ENCODE peak calls at places on chromosome 3, in four cellular contexts. M is WERI-Rb-1, E is AG04450, W is cardiac muscle cell. Z is an unnamed sample.
A peak's percentile ranks its signal among the peaks of the same experiment; 100 is the strongest.

GRCh38 chr3:115549111-115549510 is 74.2 kb upstream of the GAP43 start:
- DNase-seq in M (no peak), E (no peak), W (no peak), Z (no peak)

GRCh38 chr3:45261333-45262110 is 35.4 kb upstream of the TMEM158 start:
- DNase-seq in M (no peak), E (no peak), W (no peak), Z (no peak)

GRCh38 chr3:72234394-72234793 is 449.4 kb upstream of the PROK2 start:
- DNase-seq in M (no peak), E (peak; percentile 30), W (no peak), Z (no peak)

GRCh38 chr3:58164916-58165821 is 45.6 kb downstream of the DNASE1L3 start:
- DNase-seq in M (no peak), E (no peak), W (peak; percentile 52), Z (no peak)

GRCh38 chr3:187831125-187832051 is 86.1 kb upstream of the BCL6 start:
- DNase-seq in M (no peak), E (no peak), W (no peak), Z (no peak)

GRCh38 chr3:97662808-97663207 is 101.8 kb upstream of the ARL6 start:
- DNase-seq in M (no peak), E (no peak), W (no peak), Z (no peak)

GRCh38 chr3:89000886-89001285 is 106.5 kb upstream of the EPHA3 start:
- DNase-seq in M (no peak), E (no peak), W (peak; percentile 9), Z (no peak)

GRCh38 chr3:100103558-100104441 is 10.5 kb downstream of the FILIP1L start:
- DNase-seq in M (no peak), E (peak; percentile 72), W (no peak), Z (no peak)

GRCh38 chr3:130787422-130788068 is 40.9 kb upstream of the PIK3R4 start:
- DNase-seq in M (peak; percentile 14), E (no peak), W (peak; percentile 38), Z (no peak)

GRCh38 chr3:38645601-38646000 is 3.9 kb downstream of the SCN5A start:
- DNase-seq in M (no peak), E (no peak), W (peak; percentile 61), Z (no peak)

GRCh38 chr3:58564456-58565160 is 12.6 kb downstream of the FAM107A start:
- DNase-seq in M (no peak), E (peak; percentile 11), W (no peak), Z (no peak)

GRCh38 chr3:129738189-129738588 is 131.7 kb upstream of the PLXND1 start:
- DNase-seq in M (no peak), E (no peak), W (no peak), Z (no peak)

GRCh38 chr3:87088984-87089841 is 98.3 kb upstream of the VGLL3 start:
- DNase-seq in M (peak; percentile 33), E (peak; percentile 46), W (no peak), Z (no peak)

GRCh38 chr3:11739712-11740111 is 96.0 kb upstream of the VGLL4 start:
- DNase-seq in M (no peak), E (no peak), W (no peak), Z (no peak)

DNA sequence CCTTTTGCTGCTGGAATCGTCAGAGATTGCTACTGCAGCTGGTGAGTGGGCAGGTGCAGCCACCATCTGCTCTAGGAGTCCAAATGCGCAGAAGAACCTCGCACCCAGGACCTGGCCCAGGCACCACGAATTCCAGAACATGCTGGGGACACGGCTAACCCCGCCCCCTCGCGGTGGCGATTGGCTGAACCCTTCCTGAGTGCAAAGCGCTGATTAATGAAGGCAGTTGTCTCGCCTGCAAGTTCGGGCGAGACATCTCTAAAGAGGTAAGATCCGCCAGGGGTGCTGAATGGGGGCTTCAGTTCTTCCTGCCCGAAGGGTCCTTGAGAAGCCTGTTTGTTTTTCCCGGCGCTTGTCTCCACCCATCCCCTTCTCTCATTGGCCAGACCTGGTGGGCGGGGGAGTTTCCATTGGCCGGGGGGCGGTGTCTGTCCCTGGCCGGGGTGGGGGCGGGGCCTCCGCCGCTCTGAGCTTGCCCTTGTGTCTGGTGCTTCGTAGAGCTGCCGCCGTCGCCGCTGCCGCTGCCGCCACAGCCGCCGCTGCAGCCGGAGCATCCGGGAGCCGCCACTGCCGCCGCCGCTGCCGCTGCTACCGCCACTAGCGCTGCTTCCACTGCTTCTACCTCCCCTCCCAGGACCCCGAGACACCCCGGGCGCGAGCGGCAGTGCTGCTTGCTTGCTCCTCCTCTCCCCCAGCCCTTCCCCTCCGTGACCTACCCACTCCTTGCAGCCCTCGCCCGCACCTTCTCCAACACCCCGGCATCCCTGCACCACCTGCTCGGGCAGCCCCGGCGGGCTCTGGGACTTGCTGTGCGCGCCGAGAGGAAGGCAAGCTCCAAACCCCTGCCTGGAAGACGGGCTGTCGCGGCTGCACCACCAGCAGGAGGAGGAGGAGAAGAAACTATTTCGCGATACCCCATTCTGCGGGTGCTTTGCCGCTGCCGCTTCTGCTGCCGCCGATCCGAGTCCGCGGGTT is at the start of gene CADM2:
- DNase-seq in M (peak; percentile 94), E (no peak), W (peak; percentile 95), Z (peak; percentile 89)
- TF ChIP-seq CTCF in M (peak; percentile 23), E (no peak), W (no peak), Z (no peak)

GRCh38 chr3:69426905-69427304 is 41.0 kb upstream of the FRMD4B start:
- DNase-seq in M (no peak), E (no peak), W (no peak), Z (no peak)
- TF ChIP-seq CTCF in M (no peak), E (peak; percentile 15), W (peak; percentile 25), Z (peak; percentile 21)

DNA sequence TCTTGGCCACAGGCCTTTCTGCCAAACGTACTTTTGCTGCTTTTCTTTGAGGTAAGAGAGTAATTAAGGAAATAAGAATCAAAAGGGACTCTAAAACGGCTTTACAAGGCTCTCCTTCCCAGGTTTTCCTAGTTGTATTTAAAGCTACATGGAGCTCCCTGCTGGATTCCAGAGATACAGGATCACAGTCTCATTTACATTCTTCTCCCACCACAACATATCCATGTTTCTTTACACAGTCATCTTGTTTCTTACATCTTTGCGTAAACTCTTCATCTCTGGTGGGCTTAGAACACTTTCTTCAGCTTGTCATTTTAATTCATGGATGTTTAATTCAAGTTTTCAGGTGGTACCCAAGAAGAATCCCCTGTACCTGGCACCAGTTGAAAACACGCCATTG is 117.6 kb upstream of the BFSP2 start:
- DNase-seq in M (no peak), E (peak; percentile 56), W (no peak), Z (no peak)
- TF ChIP-seq CTCF in M (no peak), E (no peak), W (no peak), Z (no peak)

DNA sequence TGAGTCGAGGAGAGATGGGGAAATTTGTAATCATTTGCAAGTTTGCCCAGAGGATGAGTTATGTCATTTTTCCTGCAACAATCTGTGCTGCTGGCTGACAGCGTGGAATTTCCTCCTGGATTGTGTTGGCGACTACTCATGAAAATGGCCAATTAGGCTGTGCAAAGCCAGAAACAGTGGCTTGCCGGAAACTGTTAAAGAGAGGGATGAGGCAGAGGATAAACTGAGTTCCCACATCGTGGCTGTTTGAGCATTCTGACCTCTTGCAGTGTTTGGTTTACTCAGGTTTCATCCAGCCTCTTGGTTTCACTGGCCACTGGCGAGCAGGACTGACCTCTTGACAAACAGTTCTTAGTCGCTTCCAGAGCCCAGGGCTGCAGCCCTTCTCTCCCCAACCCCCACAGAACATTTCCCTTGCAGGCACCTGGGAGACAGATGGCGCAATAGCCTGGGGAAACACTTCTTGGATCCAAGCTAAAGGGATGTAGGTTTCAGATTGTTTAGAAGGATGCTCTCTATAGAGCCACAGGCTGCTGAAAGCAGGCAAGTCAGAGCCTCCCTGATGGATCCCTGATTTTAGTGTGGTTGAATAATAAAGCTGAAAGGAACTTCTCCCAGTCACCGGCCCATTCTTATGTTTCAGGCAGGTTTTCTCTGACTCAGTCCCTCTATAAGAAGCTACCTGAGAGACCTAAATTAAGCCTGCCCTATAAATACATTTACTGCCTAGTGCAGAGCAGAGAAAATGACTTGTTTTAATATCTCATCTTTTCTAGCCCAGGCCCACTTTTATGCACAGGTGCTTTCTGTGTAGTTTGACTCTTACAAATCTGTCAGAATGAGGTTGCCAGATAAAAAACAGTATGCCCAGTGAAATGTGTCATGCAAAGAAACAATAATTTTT is 92.8 kb upstream of the UBE2E1 start:
- DNase-seq in M (peak; percentile 68), E (peak; percentile 81), W (peak; percentile 58), Z (no peak)
- TF ChIP-seq CTCF in M (peak; percentile 52), E (peak; percentile 3), W (no peak), Z (no peak)

DNA sequence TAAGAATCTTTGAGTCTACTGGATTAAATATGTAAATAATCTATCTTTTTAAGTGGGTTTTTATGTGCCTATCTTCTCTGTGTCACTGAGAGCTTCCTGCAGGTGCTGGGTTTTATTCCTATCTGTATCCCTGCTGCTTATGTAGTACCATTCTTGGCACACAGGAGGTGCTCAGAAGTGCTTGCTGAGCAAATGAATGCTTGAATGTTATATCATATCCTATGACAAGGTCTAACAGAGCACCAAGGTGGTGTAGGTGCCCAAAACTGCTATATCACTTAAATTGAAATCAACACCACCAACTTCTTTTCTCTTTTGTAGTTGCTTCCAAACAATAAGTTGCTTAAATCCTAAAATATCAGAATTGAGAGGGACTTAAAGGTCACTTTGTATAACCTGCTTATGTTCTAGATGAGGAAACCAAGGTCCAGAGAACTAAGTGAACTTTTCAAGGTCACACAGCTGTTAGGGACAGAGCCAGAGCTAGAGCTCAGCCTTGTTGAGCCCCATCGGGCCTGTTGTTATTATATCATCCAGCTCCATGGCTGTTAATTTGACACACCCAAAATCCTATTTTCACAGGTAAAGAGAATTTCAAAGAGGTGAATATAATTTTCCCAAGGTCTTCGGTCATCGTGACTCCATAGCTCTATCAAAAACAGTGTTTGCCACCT is 46.0 kb downstream of the CCNL1 start:
- DNase-seq in M (no peak), E (no peak), W (no peak), Z (no peak)
- TF ChIP-seq CTCF in M (peak; percentile 11), E (no peak), W (peak; percentile 3), Z (no peak)

GRCh38 chr3:119856695-119857094 is 74.8 kb downstream of the NR1I2 start:
- DNase-seq in M (no peak), E (no peak), W (no peak), Z (no peak)
- TF ChIP-seq CTCF in M (no peak), E (no peak), W (no peak), Z (no peak)

GRCh38 chr3:195893516-195893915 is 14.8 kb downstream of the TNK2 start:
- DNase-seq in M (no peak), E (no peak), W (no peak), Z (no peak)

GRCh38 chr3:195893121-195893449 is 15.3 kb downstream of the TNK2 start:
- DNase-seq in M (no peak), E (no peak), W (no peak), Z (no peak)

GRCh38 chr3:195891431-195892104 is 16.8 kb downstream of the TNK2 start:
- DNase-seq in M (no peak), E (no peak), W (no peak), Z (no peak)

GRCh38 chr3:195892105-195892354 is 16.3 kb downstream of the TNK2 start:
- DNase-seq in M (no peak), E (no peak), W (no peak), Z (no peak)

DNA sequence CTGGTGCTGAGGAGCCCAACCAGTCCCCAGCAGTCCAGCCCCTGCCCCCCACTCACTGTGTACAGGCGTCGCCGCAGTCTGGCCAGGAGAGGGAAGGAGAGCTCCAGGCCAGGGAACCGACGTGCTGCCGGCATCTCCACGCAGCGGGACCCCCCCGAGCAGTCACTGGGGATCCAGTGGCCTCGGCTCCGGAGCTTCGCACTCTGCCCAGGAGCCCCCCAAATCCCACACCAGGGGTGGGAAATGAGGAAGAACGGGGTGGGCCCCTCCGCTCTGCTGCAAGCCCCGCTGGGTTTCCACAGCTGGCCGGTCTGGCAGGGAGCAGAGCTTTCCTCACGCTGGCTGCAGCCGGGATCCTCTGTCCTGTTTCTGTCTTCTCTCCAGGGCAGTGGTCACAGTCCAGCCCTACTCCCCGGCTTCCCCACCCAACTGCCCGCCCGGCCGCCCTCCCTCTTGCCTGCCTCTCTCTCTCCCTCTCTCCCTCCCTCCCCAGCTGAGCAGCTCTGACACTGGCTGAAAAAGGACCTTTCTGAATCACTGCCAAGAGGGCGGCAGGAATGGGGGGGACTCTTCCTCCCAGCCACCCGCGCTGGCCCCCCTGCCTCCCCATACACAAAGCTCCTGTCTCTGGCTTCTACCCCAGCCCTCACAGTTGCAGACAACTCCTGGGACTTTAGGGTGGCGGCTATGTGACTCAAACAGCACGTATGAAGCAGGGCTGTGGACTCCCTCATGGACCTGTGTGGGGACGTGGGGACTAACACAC is 15.8 kb downstream of the TNK2 start:
- DNase-seq in M (no peak), E (no peak), W (peak; percentile 76), Z (no peak)
- TF ChIP-seq CTCF in M (no peak), E (peak; percentile 3), W (no peak), Z (no peak)